ENCODE peak calls at places on chromosomes 11 and 22, in four cellular contexts. One of them, this sample, is unnamed.

GRCh38 chr11:36313073-36313472 is 17.0 kb downstream of the PRR5L start:
- DNase-seq in A549: no peak
- DNase-seq in HCT116: no peak
- DNase-seq in HL-60: no peak
- DNase-seq in this sample: no peak

GRCh38 chr22:35594686-35595085 is 22.4 kb downstream of the MB start:
- DNase-seq in A549: no peak
- DNase-seq in HCT116: no peak
- DNase-seq in HL-60: no peak
- DNase-seq in this sample: no peak

GRCh38 chr11:130937051-130937450 is 20.8 kb upstream of the SNX19 start:
- DNase-seq in A549: no peak
- DNase-seq in HCT116: no peak
- DNase-seq in HL-60: no peak
- DNase-seq in this sample: no peak

GRCh38 chr11:130639369-130639768 is 190.9 kb downstream of the ADAMTS15 start:
- DNase-seq in A549: no peak
- DNase-seq in HCT116: no peak
- DNase-seq in HL-60: no peak
- DNase-seq in this sample: no peak

GRCh38 chr22:20965888-20966855 is 883 bp upstream of the AIFM3 start:
- DNase-seq in A549: no peak
- DNase-seq in HCT116: no peak
- DNase-seq in HL-60: no peak
- DNase-seq in this sample: no peak

GRCh38 chr22:19972652-19973550 is 31.3 kb upstream of the TXNRD2 start:
- DNase-seq in A549: no peak
- DNase-seq in HCT116: no peak
- DNase-seq in HL-60: no peak
- DNase-seq in this sample: peak

GRCh38 chr11:120390585-120390922 is 54.3 kb downstream of the ARHGEF12 start:
- DNase-seq in A549: no peak
- DNase-seq in HCT116: no peak
- DNase-seq in HL-60: no peak
- DNase-seq in this sample: no peak

GRCh38 chr11:28713850-28714249 is 605.7 kb downstream of the METTL15 start:
- DNase-seq in A549: peak
- DNase-seq in HCT116: no peak
- DNase-seq in HL-60: no peak
- DNase-seq in this sample: no peak

GRCh38 chr11:94028436-94028835 is 7.3 kb downstream of the HEPHL1 start:
- DNase-seq in A549: peak
- DNase-seq in HCT116: no peak
- DNase-seq in HL-60: no peak
- DNase-seq in this sample: no peak

GRCh38 chr11:27447288-27447914 is 25.2 kb downstream of the LGR4 start:
- DNase-seq in A549: no peak
- DNase-seq in HCT116: no peak
- DNase-seq in HL-60: no peak
- DNase-seq in this sample: no peak

GRCh38 chr11:63574856-63575602 is 11.8 kb upstream of the PLAAT2 start:
- DNase-seq in A549: no peak
- DNase-seq in HCT116: no peak
- DNase-seq in HL-60: no peak
- DNase-seq in this sample: no peak

DNA sequence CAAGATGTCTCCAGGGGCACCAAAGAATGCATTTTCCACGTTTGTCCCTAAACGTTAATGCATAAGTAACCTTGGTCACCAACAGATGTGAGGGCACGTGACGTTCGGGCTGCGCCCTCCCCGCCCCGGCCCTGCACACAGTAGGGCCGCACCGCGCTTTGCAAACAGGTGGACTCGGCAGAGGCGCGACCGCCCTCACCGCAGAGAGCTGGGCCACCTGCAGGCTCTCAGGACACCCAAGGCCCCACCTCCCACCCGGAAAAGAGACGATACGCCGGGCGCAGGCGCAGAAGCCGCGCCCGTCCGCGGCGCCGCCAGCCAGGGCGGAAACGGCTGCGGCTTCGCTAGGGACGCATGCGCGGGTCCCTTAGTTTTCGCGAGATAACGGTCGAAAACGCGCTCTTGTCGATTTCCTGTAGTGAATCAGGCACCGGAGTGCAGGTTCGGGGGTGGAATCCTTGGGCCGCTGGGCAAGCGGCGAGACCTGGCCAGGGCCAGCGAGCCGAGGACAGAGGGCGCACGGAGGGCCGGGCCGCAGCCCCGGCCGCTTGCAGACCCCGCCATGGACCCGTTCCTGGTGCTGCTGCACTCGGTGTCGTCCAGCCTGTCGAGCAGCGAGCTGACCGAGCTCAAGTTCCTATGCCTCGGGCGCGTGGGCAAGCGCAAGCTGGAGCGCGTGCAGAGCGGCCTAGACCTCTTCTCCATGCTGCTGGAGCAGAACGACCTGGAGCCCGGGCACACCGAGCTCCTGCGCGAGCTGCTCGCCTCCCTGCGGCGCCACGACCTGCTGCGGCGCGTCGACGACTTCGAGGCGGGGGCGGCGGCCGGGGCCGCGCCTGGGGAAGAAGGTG is at the start of gene FADD:
- DNase-seq in A549: peak
- DNase-seq in HCT116: peak
- DNase-seq in HL-60: peak
- DNase-seq in this sample: peak
- TF ChIP-seq REST in A549: peak
- TF ChIP-seq REST in HCT116: no peak
- TF ChIP-seq REST in HL-60: peak
- TF ChIP-seq REST in this sample: no peak

GRCh38 chr11:88179141-88179540 is 3.9 kb upstream of the RAB38 start:
- DNase-seq in A549: no peak
- DNase-seq in HCT116: no peak
- DNase-seq in HL-60: no peak
- DNase-seq in this sample: no peak

GRCh38 chr11:88178211-88178610 is 3.0 kb upstream of the RAB38 start:
- DNase-seq in A549: no peak
- DNase-seq in HCT116: no peak
- DNase-seq in HL-60: no peak
- DNase-seq in this sample: no peak

GRCh38 chr11:88175004-88175706 is at the start of gene RAB38:
- DNase-seq in A549: peak
- DNase-seq in HCT116: peak
- DNase-seq in HL-60: no peak
- DNase-seq in this sample: peak

GRCh38 chr11:88174627-88175003 is 628 bp downstream of the RAB38 start:
- DNase-seq in A549: peak
- DNase-seq in HCT116: peak
- DNase-seq in HL-60: no peak
- DNase-seq in this sample: peak

GRCh38 chr11:88175707-88176066 is 444 bp upstream of the RAB38 start:
- DNase-seq in A549: no peak
- DNase-seq in HCT116: no peak
- DNase-seq in HL-60: no peak
- DNase-seq in this sample: peak
- H3K4me3 ChIP-seq in A549: peak
- H3K4me3 ChIP-seq in HCT116: peak
- H3K4me3 ChIP-seq in HL-60: no peak
- H3K4me3 ChIP-seq in this sample: peak

DNA sequence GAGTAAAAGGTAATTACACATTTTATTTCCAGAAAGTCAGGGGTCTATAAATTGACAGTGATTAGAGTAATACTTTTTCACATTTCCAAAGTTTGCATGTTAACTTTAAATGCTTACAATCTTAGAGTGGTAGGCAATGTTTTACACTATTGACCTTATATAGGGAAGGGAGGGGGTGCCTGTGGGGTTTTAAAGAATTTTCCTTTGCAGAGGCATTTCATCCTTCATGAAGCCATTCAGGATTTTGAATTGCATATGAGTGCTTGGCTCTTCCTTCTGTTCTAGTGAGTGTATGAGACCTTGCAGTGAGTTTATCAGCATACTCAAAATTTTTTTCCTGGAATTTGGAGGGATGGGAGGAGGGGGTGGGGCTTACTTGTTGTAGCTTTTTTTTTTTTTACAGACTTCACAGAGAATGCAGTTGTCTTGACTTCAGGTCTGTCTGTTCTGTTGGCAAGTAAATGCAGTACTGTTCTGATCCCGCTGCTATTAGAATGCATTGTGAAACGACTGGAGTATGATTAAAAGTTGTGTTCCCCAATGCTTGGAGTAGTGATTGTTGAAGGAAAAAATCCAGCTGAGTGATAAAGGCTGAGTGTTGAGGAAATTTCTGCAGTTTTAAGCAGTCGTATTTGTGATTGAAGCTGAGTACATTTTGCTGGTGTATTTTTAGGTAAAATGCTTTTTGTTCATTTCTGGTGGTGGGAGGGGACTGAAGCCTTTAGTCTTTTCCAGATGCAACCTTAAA is 5.3 kb downstream of the MALAT1 start:
- DNase-seq in A549: peak
- DNase-seq in HCT116: no peak
- DNase-seq in HL-60: no peak
- DNase-seq in this sample: no peak
- TF ChIP-seq REST in A549: peak
- TF ChIP-seq REST in HCT116: no peak
- TF ChIP-seq REST in HL-60: no peak
- TF ChIP-seq REST in this sample: no peak

GRCh38 chr11:20611445-20611844 is 12.0 kb downstream of the SLC6A5 start:
- DNase-seq in A549: no peak
- DNase-seq in HCT116: no peak
- DNase-seq in HL-60: no peak
- DNase-seq in this sample: no peak

GRCh38 chr11:20608938-20609337 is 9.5 kb downstream of the SLC6A5 start:
- DNase-seq in A549: no peak
- DNase-seq in HCT116: no peak
- DNase-seq in HL-60: no peak
- DNase-seq in this sample: no peak

GRCh38 chr11:20611892-20612291 is 12.5 kb downstream of the SLC6A5 start:
- DNase-seq in A549: no peak
- DNase-seq in HCT116: no peak
- DNase-seq in HL-60: peak
- DNase-seq in this sample: no peak

GRCh38 chr11:20610825-20611224 is 11.4 kb downstream of the SLC6A5 start:
- DNase-seq in A549: no peak
- DNase-seq in HCT116: no peak
- DNase-seq in HL-60: no peak
- DNase-seq in this sample: no peak

GRCh38 chr11:20609727-20610707 is 10.6 kb downstream of the SLC6A5 start:
- DNase-seq in A549: peak
- DNase-seq in HCT116: peak
- DNase-seq in HL-60: peak
- DNase-seq in this sample: peak
- H3K4me3 ChIP-seq in A549: peak
- H3K4me3 ChIP-seq in HCT116: no peak
- H3K4me3 ChIP-seq in HL-60: no peak
- H3K4me3 ChIP-seq in this sample: peak

DNA sequence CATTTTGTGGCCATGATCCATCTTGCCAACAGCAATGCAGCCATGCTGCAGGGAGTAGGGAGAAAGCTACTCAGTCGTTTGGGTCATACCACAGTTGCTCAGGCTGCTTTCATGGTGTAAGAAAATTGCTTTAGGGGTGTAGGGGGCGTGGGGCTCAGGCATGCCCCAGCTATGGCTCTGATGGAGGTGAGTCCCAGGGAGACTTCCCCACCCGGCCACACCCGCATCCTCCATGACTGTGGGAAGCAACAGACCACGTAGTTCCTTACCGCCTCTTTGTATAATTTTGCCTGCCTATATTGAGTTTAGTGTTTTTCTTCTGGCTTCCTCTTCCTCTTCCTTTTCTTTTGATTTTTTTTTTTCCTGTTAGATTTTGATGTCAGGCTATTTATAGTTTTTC is 58.8 kb downstream of the SPECC1L start:
- DNase-seq in A549: no peak
- DNase-seq in HCT116: no peak
- DNase-seq in HL-60: no peak
- DNase-seq in this sample: no peak
- TF ChIP-seq REST in A549: no peak
- TF ChIP-seq REST in HCT116: no peak
- TF ChIP-seq REST in HL-60: no peak
- TF ChIP-seq REST in this sample: no peak

DNA sequence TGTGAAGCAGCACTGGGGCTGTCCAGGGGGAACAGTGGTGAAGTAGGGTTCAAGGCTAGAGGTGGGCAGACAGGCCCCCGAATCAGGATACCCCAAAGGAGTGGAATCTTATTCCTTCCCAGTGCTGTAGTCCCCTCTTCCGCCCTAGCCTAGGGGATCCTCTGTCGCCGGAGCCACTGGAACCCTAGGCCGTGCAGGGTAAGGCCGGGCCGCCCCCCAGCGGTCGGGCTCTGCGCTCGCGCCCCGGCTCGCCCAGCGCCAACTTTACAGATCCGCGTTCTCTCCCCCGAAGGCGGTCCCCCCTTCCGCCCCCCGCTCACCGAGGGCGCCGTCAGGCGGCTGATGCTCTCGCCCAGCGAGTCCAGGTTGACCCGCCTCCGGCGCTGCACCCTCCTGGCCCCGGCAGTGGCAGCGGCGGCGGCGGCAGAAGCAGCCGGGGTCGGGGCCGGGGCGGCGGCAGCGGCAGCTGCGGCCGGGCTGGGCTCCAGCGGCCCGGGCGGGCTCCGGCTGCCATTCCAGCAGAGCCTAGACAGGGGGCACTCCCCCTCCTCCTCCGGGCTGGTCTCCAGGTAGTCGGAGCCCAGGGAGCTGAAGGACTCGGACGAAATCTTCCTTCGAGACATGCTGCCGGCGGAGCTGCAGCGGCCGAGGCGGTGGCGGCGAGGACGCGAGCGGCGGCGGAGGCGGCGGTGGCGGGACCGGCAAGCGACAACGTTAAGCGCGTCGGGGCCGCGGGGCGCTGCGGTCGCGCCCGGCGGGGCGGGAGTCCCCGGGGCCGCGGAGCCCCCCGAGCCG is 646 bp downstream of the GUCY1A2 start:
- DNase-seq in A549: peak
- DNase-seq in HCT116: no peak
- DNase-seq in HL-60: no peak
- DNase-seq in this sample: peak
- H3K4me3 ChIP-seq in A549: peak
- H3K4me3 ChIP-seq in HCT116: no peak
- H3K4me3 ChIP-seq in HL-60: peak
- H3K4me3 ChIP-seq in this sample: peak

GRCh38 chr11:83363280-83363679 is 77.1 kb upstream of the CCDC90B start:
- DNase-seq in A549: no peak
- DNase-seq in HCT116: no peak
- DNase-seq in HL-60: no peak
- DNase-seq in this sample: no peak
- TF ChIP-seq REST in A549: no peak
- TF ChIP-seq REST in HCT116: no peak
- TF ChIP-seq REST in HL-60: no peak
- TF ChIP-seq REST in this sample: no peak

This sample was measured in GM23338.